ENCODE peak calls at places on chromosomes 11 and 22, in four cellular contexts. L, F, M and O are unnamed samples.
A peak's percentile ranks its signal among the peaks of the same experiment; 100 is the strongest.

GRCh38 chr11:1104411-1105182 is 29.9 kb downstream of the MUC2 start:
- DNase-seq in F (no peak), M (no peak), L (no peak), O (no peak)

GRCh38 chr11:63517156-63517555 is 11.3 kb downstream of the LGALS12 start:
- DNase-seq in L (no peak), M (no peak), F (peak; percentile 88), O (no peak)

GRCh38 chr11:88521354-88522310 is 184.1 kb upstream of the CTSC start:
- DNase-seq in F (no peak), L (no peak), M (no peak), O (no peak)

GRCh38 chr11:74927496-74927895 is 21.4 kb downstream of the XRRA1 start:
- DNase-seq in M (no peak), F (no peak), L (no peak), O (no peak)

GRCh38 chr11:20407344-20407743 is 19.8 kb downstream of the PRMT3 start:
- DNase-seq in M (no peak), F (no peak), L (no peak), O (no peak)

GRCh38 chr11:11931461-11932055 is 76.9 kb downstream of the DKK3 start:
- DNase-seq in L (peak; percentile 62), F (peak; percentile 59), M (no peak), O (no peak)

GRCh38 chr11:129280027-129280811 is 88.1 kb upstream of the ARHGAP32 start:
- DNase-seq in M (no peak), L (peak; percentile 58), F (no peak), O (no peak)

GRCh38 chr22:43883719-43884415 is 7.9 kb downstream of the PNPLA5 start:
- DNase-seq in M (no peak), L (no peak), F (no peak), O (no peak)

GRCh38 chr11:87082590-87082989 is 44.9 kb downstream of the TMEM135 start:
- DNase-seq in F (no peak), L (no peak), M (no peak), O (no peak)

GRCh38 chr11:108818971-108819370 is 154.1 kb downstream of the DDX10 start:
- DNase-seq in M (no peak), F (no peak), L (no peak), O (no peak)

GRCh38 chr11:63505857-63506528 is at the start of gene LGALS12:
- DNase-seq in M (no peak), F (peak; percentile 85), L (no peak), O (peak; percentile 26)

GRCh38 chr11:34840736-34841386 is 75.3 kb downstream of the APIP start:
- DNase-seq in L (peak; percentile 57), F (peak; percentile 73), M (no peak), O (peak; percentile 29)

GRCh38 chr11:469684-470667 is 19.9 kb downstream of the PTDSS2 start:
- DNase-seq in L (peak; percentile 83), M (no peak), F (no peak), O (no peak)

GRCh38 chr22:29587938-29588699 is 7.2 kb upstream of the NIPSNAP1 start:
- DNase-seq in M (no peak), L (peak; percentile 41), F (no peak), O (no peak)

GRCh38 chr11:19872526-19873135 is 160.0 kb downstream of the NAV2 start:
- DNase-seq in F (no peak), M (no peak), L (no peak), O (peak; percentile 68)

GRCh38 chr11:2796508-2797180 is 88.9 kb downstream of the CDKN1C start:
- DNase-seq in L (no peak), M (no peak), F (no peak), O (peak; percentile 9)

GRCh38 chr22:25742918-25743708 is 1.1 kb downstream of the MYO18B start:
- DNase-seq in M (no peak), F (peak; percentile 43), L (no peak), O (no peak)

GRCh38 chr11:122659676-122660571 is 4.4 kb downstream of the UBASH3B start:
- DNase-seq in F (no peak), L (no peak), M (no peak), O (no peak)

GRCh38 chr11:96259053-96259837 is 83.8 kb downstream of the MAML2 start:
- DNase-seq in F (no peak), L (no peak), M (no peak), O (no peak)

GRCh38 chr11:85951049-85951405 is 95.8 kb downstream of the CCDC83 start:
- DNase-seq in L (no peak), M (no peak), F (no peak), O (no peak)

GRCh38 chr11:34960277-34960676 is 43.9 kb downstream of the PDHX start:
- DNase-seq in M (no peak), L (no peak), F (no peak), O (no peak)

GRCh38 chr11:12110714-12111481 is 508 bp downstream of the MICAL2 start:
- DNase-seq in M (no peak), L (no peak), F (peak; percentile 53), O (peak; percentile 39)

GRCh38 chr11:18171377-18172000 is 1.1 kb upstream of the MRGPRX4 start:
- DNase-seq in M (no peak), L (peak; percentile 53), F (peak; percentile 42), O (peak; percentile 53)

GRCh38 chr11:14578551-14578956 is 58.4 kb upstream of the PSMA1 start:
- DNase-seq in L (peak; percentile 82), F (peak; percentile 52), M (peak; percentile 65), O (no peak)

GRCh38 chr22:50620861-50621490 is 7.0 kb downstream of the ARSA start:
- DNase-seq in M (peak; percentile 86), L (peak; percentile 25), F (no peak), O (no peak)

GRCh38 chr11:8107642-8108041 is 26.6 kb downstream of the TUB start:
- DNase-seq in M (no peak), F (no peak), L (no peak), O (no peak)

DNA sequence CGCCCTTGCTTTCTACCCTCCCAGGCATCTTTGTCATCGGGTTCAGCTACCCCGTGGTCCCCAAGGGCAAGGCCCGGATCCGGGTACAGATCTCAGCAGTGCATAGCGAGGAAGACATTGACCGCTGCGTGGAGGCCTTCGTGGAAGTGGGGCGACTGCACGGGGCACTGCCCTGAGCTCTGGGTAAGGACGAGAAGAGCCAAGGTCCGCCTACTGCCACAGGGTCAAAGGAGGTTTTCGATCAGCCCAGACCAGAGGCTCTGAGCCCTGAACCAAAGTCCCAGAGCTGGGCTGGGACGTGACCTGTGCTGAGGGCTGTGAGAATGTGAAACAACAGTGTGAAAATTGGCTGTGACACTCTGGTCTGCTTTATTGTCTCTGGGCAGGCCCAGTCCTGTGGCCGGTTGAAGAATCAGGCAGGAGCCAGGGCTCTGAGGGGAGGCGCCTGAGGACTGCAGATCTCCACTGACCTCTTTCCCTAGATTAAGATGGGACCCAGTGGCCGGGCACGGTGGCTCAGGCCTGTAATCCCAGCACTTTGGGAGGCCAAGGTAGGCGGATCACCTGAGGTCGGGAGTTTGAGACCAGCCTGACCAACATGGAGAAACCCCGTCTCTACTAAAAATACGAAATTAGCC is 6.5 kb upstream of the GALR3 start:
- DNase-seq in M (no peak), F (no peak), L (no peak), O (no peak)
- TF ChIP-seq ETV6 in M (no peak), F (no peak), L (no peak), O (no peak)

GRCh38 chr11:121323208-121323607 is 30.6 kb downstream of the SC5D start:
- DNase-seq in M (no peak), L (no peak), F (no peak), O (no peak)
- TF ChIP-seq CTCF in M (no peak), L (no peak), F (no peak), O (no peak)

GRCh38 chr11:61256710-61257482 is 15.9 kb downstream of the PGA5 start:
- DNase-seq in M (no peak), L (no peak), F (no peak), O (no peak)
- TF ChIP-seq NR2C2 in M (no peak), L (no peak), F (no peak), O (no peak)

GRCh38 chr22:38203090-38203810 is 1.5 kb downstream of the MAFF start:
- DNase-seq in L (peak; percentile 46), F (peak; percentile 49), M (no peak), O (peak; percentile 56)
- TF ChIP-seq ETV6 in L (no peak), F (no peak), M (no peak), O (no peak)

DNA sequence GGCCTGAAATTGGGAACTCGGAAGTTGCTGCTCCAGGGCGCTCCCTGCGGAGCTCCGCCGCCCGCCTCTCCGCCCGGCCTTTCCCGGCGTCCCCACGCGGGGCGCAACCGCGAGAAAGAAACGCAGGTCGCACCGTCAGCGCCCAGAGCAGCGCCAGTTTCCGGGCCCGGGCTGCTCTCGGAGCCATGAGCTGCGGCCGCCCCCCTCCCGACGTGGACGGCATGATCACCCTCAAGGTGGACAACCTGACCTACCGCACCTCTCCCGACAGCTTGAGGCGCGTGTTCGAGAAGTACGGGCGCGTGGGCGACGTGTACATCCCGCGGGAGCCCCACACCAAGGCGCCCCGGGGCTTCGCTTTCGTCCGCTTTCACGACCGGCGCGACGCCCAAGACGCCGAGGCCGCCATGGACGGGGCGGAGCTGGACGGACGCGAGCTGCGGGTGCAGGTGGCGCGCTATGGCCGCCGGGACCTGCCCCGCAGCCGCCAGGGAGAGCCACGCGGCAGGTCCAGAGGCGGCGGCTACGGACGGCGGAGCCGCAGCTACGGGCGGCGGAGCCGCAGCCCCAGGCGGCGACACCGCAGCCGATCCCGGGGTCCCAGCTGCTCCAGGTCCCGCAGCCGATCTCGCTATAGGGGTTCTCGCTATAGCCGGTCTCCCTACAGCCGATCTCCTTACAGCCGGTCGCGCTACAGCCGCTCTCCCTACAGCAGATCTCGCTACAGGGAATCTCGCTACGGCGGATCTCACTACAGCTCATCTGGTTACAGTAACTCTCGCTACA is 516 bp downstream of the SRSF8 start:
- DNase-seq in F (peak; percentile 88), L (peak; percentile 57), M (no peak), O (peak; percentile 79)
- TF ChIP-seq CTCF in F (peak; percentile 63), L (peak; percentile 66), M (peak; percentile 63), O (no peak)

GRCh38 chr11:105918039-105918438 is 104.0 kb downstream of the MSANTD4 start:
- DNase-seq in F (no peak), M (no peak), L (no peak), O (no peak)
- TF ChIP-seq NR2C2 in F (no peak), M (no peak), L (no peak), O (no peak)

GRCh38 chr22:39151329-39151975 is 1.0 kb downstream of the CBX7 start:
- DNase-seq in F (no peak), L (no peak), M (no peak), O (no peak)

GRCh38 chr22:39152024-39152510 is 413 bp downstream of the CBX7 start:
- DNase-seq in M (no peak), F (no peak), L (no peak), O (no peak)

GRCh38 chr22:39150848-39151215 is 1.6 kb downstream of the CBX7 start:
- DNase-seq in M (no peak), L (no peak), F (no peak), O (no peak)

GRCh38 chr22:39153220-39153860 is 860 bp upstream of the CBX7 start:
- DNase-seq in F (no peak), M (no peak), L (no peak), O (no peak)

DNA sequence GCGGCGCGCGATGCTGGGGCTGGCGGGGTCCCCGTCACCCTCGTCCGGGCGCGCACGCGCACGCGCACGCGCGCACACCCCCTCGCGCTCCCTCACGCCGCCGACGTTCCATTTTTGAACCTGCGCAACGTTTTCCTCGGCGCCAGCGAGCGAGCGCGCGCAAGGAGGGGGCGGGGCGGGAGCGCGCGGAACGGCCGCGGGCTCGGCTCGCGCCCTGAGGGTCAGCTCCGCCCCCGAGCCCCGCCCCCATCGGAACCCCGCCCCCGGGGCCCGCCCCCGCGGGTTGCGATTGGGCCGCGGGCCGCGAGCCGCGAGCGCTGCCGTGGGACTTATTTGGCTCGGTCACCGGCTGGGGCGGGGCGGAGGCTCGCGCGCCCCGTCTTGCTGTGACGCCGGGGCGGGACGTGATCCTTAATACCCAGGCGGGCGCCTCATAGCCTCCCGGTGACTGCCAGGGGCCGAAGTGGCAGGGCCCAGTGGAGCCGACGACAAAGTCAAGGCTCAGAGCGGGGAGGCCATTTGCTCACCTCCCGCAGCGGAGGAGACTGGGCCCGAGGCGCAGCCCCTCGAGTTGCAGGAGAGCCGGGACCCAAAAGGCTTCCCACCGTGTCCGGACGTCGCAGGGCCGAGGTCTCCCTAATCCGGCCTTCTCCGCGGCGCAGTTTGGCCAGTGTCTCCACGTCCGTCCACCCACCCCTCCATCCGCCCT is at the start of gene CBX7:
- DNase-seq in F (peak; percentile 87), L (peak; percentile 49), M (peak; percentile 46), O (peak; percentile 87)
- TF ChIP-seq ETV6 in F (no peak), L (no peak), M (no peak), O (no peak)